ENCODE peak calls at places on chromosome 11, in seven cellular contexts. X is suprapubic skin, Z is HCT116, Y is transverse colon, P is H1, W is SK-N-SH, V is stomach. M is an unnamed sample.

GRCh38 chr11:27865105-27865504 is 164.8 kb upstream of the BDNF start:
- DNase-seq in X (no peak), Z (no peak), Y (no peak), P (no peak), W (no peak), V (no peak), M (no peak)

GRCh38 chr11:11389238-11389637 is 36.2 kb upstream of the CSNK2A3 start:
- DNase-seq in X (no peak), Z (no peak), Y (peak; percentile 79), P (no peak), W (no peak), V (peak; percentile 32), M (no peak)

GRCh38 chr11:101618691-101619090 is 34.9 kb upstream of the TRPC6 start:
- DNase-seq in X (no peak), Z (no peak), Y (no peak), P (no peak), W (no peak), V (no peak), M (no peak)

GRCh38 chr11:58567889-58568512 is 7.7 kb downstream of the LPXN start:
- DNase-seq in X (peak; percentile 66), Z (peak; percentile 51), Y (peak; percentile 65), P (peak; percentile 80), W (peak; percentile 52), V (peak; percentile 59), M (peak; percentile 39)

GRCh38 chr11:12845739-12846358 is 163.3 kb upstream of the RASSF10 start:
- DNase-seq in X (no peak), Z (no peak), Y (peak; percentile 63), P (no peak), W (peak; percentile 70), V (peak; percentile 55), M (no peak)

GRCh38 chr11:70601861-70602575 is 203.7 kb downstream of the CTTN start:
- DNase-seq in X (no peak), Z (no peak), Y (no peak), P (no peak), W (no peak), V (no peak), M (no peak)

GRCh38 chr11:87871071-87871470 is 304.2 kb downstream of the RAB38 start:
- DNase-seq in X (no peak), Z (no peak), Y (no peak), P (no peak), W (no peak), V (no peak), M (no peak)

GRCh38 chr11:37630866-37631265 is 1032.8 kb upstream of the RAG2 start:
- DNase-seq in X (no peak), Z (no peak), Y (no peak), P (no peak), W (no peak), V (no peak), M (no peak)

GRCh38 chr11:118068945-118069612 is 7.8 kb upstream of the TMPRSS4 start:
- DNase-seq in X (no peak), Z (no peak), Y (no peak), P (no peak), W (no peak), V (no peak), M (no peak)

DNA sequence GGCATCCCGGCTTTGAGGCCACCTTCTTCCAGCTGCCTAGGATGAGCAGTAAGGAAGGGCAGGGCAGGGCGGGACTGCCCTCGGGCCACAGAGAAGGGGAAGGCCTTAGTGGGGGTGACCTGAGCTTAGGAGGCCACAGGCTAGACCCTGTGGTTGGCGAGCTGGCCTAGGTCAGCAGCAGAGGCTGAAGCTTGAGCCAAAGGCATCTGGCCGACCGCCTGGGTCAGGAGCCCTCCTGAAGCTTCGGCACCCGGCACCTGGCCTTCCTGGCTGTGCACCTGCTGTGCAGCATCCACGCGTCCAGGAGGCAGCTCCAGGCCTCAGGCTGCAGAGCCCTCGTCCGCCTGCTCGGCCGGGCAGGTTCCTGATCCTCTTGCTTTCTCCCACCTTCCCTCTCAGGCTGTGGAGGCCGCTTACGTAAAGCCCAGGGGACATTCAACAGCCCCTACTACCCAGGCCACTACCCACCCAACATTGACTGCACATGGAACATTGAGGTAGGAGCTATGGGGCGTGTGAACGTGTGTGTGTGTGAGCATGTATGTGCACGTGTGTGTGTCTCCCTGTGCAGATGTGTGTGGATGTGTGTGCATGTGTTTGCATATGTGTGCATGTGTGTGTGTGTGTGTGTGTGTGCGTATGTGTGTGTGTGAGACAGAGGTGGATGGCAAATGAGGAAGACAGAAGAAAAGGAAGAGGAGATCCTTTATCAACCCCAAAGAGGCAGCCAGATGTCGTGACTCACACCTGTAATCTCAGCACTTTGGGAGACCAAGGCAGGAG is 34.9 kb downstream of the ST14 start:
- DNase-seq in X (no peak), Z (no peak), Y (no peak), P (no peak), W (no peak), V (no peak), M (no peak)
- TF ChIP-seq POLR2AphosphoS5 in X (no peak), Z (no peak), Y (no peak), P (no peak), W (no peak), V (no peak), M (no peak)

GRCh38 chr11:17684550-17684949 is 34.8 kb upstream of the MYOD1 start:
- DNase-seq in X (no peak), Z (no peak), Y (no peak), P (no peak), W (no peak), V (no peak), M (no peak)
- H3K4me1 ChIP-seq in X (no peaks in the 10 kb centered on the region), Z (peaks cover 11% of the 10 kb centered on the region), Y (no peaks in the 10 kb centered on the region), P (no peaks in the 10 kb centered on the region), W (peaks cover 11% of the 10 kb centered on the region), V (no peaks in the 10 kb centered on the region), M (peaks cover 10% of the 10 kb centered on the region)

GRCh38 chr11:5689551-5689983 is at the start of gene TRIM22:
- DNase-seq in X (no peak), Z (no peak), Y (peak; percentile 50), P (no peak), W (no peak), V (peak; percentile 48), M (no peak)
- TF ChIP-seq POLR2AphosphoS5 in X (no peak), Z (no peak), Y (peak; percentile 40), P (peak; percentile 71), W (peak; percentile 30), V (peak; percentile 71), M (no peak)

GRCh38 chr11:69280994-69281393 is 13.0 kb upstream of the MYEOV start:
- DNase-seq in X (peak; percentile 71), Z (peak; percentile 68), Y (no peak), P (no peak), W (no peak), V (peak; percentile 52), M (no peak)
- H3K4me1 ChIP-seq in X (peaks cover 43% of the 10 kb centered on the region), Z (peaks cover 12% of the 10 kb centered on the region), Y (peaks cover 19% of the 10 kb centered on the region), P (no peaks in the 10 kb centered on the region), W (peaks cover 2% of the 10 kb centered on the region), V (peaks cover 19% of the 10 kb centered on the region), M (peaks cover 28% of the 10 kb centered on the region)

M was measured in Panc1.